ENCODE peak calls at places on chromosome 16, in five cellular contexts. C is naive thymus-derived CD4-positive, alpha-beta T cell; D is GM23338; M is hepatocyte; Y is OCI-LY7. K is an unnamed sample.

GRCh38 chr16:25888873-25889272 is 197.1 kb downstream of the HS3ST4 start:
- DNase-seq in D (no peak), C (no peak), M (no peak), Y (no peak), K (no peak)

GRCh38 chr16:2043980-2044451 is 3.6 kb downstream of the NTHL1 start:
- DNase-seq in D (no peak), M (no peak), Y (no peak), C (no peak), K (no peak)

GRCh38 chr16:31502981-31503380 is 5.2 kb downstream of the RUSF1 start:
- DNase-seq in C (no peak), Y (no peak), D (no peak), M (no peak), K (no peak)

GRCh38 chr16:68367034-68367433 is 56.2 kb downstream of the PRMT7 start:
- DNase-seq in M (peak; percentile 60), Y (peak; percentile 62), C (peak; percentile 38), D (peak; percentile 81), K (no peak)

GRCh38 chr16:19883296-19883951 is 1.2 kb downstream of the GPRC5B start:
- DNase-seq in M (peak; percentile 56), Y (no peak), D (peak; percentile 87), C (peak; percentile 18), K (no peak)

GRCh38 chr16:25692307-25692706 is 548 bp downstream of the HS3ST4 start:
- DNase-seq in M (peak; percentile 57), C (no peak), Y (no peak), D (peak; percentile 38), K (no peak)

GRCh38 chr16:76756951-76757350 is 434.0 kb upstream of the MON1B start:
- DNase-seq in C (no peak), M (no peak), D (no peak), Y (no peak), K (no peak)

GRCh38 chr16:63596716-63597115 is 1525.1 kb downstream of the CDH11 start:
- DNase-seq in M (no peak), C (no peak), Y (no peak), D (no peak), K (no peak)

GRCh38 chr16:3698941-3699340 is 18.4 kb downstream of the TRAP1 start:
- DNase-seq in Y (no peak), C (no peak), D (no peak), M (no peak), K (no peak)

GRCh38 chr16:68421076-68421475 is 27.2 kb downstream of the SMPD3 start:
- DNase-seq in C (no peak), Y (no peak), D (no peak), M (no peak), K (no peak)

GRCh38 chr16:78893340-78893739 is 707.2 kb downstream of the MAF start:
- DNase-seq in D (no peak), M (no peak), C (no peak), Y (no peak), K (no peak)

GRCh38 chr16:80997964-80998620 is 8.6 kb downstream of the CMC2 start:
- DNase-seq in C (no peak), Y (no peak), M (no peak), D (no peak), K (no peak)

GRCh38 chr16:88928405-88929375 is 48.3 kb downstream of the CBFA2T3 start:
- DNase-seq in C (no peak), M (no peak), D (no peak), Y (no peak), K (no peak)

GRCh38 chr16:53465606-53466290 is 31.5 kb downstream of the RBL2 start:
- DNase-seq in Y (no peak), D (no peak), C (no peak), M (peak; percentile 12), K (no peak)

GRCh38 chr16:85800321-85800669 is 800 bp downstream of the COX4I1 start:
- DNase-seq in Y (peak; percentile 13), D (peak; percentile 36), M (peak; percentile 68), C (no peak), K (no peak)

GRCh38 chr16:26598061-26598460 is 468.7 kb upstream of the C16orf82 start:
- DNase-seq in C (peak; percentile 24), D (no peak), Y (no peak), M (peak; percentile 10), K (no peak)

GRCh38 chr16:9115277-9115676 is 23.8 kb downstream of the HAPSTR1 start:
- DNase-seq in Y (no peak), D (no peak), M (no peak), C (no peak), K (no peak)

GRCh38 chr16:71347146-71347545 is 11.4 kb upstream of the CALB2 start:
- DNase-seq in C (no peak), M (no peak), D (no peak), Y (no peak), K (peak; percentile 43)

GRCh38 chr16:85870159-85870558 is 28.8 kb upstream of the IRF8 start:
- DNase-seq in D (peak; percentile 61), M (no peak), C (no peak), Y (no peak), K (no peak)

GRCh38 chr16:77299395-77299794 is 100.2 kb downstream of the SYCE1L start:
- DNase-seq in Y (peak; percentile 72), C (no peak), D (no peak), M (no peak), K (no peak)

GRCh38 chr16:88533945-88534641 is 36.1 kb upstream of the ZC3H18 start:
- DNase-seq in C (peak; percentile 77), D (peak; percentile 81), M (peak; percentile 82), Y (peak; percentile 87), K (no peak)

GRCh38 chr16:919658-920631 is 50.8 kb downstream of the LMF1 start:
- DNase-seq in C (no peak), Y (no peak), M (peak; percentile 44), D (no peak), K (no peak)

GRCh38 chr16:25817295-25817694 is 125.5 kb downstream of the HS3ST4 start:
- DNase-seq in Y (no peak), D (no peak), M (no peak), C (no peak), K (no peak)

GRCh38 chr16:27113341-27113841 is 46.7 kb downstream of the C16orf82 start:
- DNase-seq in Y (peak; percentile 81), C (no peak), M (no peak), D (no peak), K (no peak)

GRCh38 chr16:77359065-77359502 is 75.8 kb downstream of the ADAMTS18 start:
- DNase-seq in Y (no peak), M (peak; percentile 54), D (no peak), C (no peak), K (no peak)

GRCh38 chr16:77211880-77212735 is 12.9 kb downstream of the SYCE1L start:
- DNase-seq in D (peak; percentile 92), M (peak; percentile 87), Y (peak; percentile 67), C (peak; percentile 82), K (no peak)

GRCh38 chr16:66512589-66513404 is 37.1 kb downstream of the TK2 start:
- DNase-seq in C (no peak), D (no peak), M (no peak), Y (no peak), K (peak; percentile 68)

GRCh38 chr16:3113765-3114479 is 1.5 kb downstream of the ZNF205 start:
- DNase-seq in C (no peak), Y (no peak), D (no peak), M (no peak), K (no peak)

GRCh38 chr16:1378804-1379053 is 27.0 kb downstream of the GNPTG start:
- DNase-seq in D (no peak), M (no peak), Y (no peak), C (no peak), K (no peak)

GRCh38 chr16:85376292-85377095 is 236.6 kb upstream of the GSE1 start:
- DNase-seq in M (no peak), Y (no peak), C (no peak), D (no peak), K (no peak)

GRCh38 chr16:85453701-85454100 is 159.4 kb upstream of the GSE1 start:
- DNase-seq in C (no peak), Y (no peak), M (no peak), D (no peak), K (no peak)

GRCh38 chr16:81445143-81445922 is 725 bp downstream of the CMIP start:
- DNase-seq in M (peak; percentile 74), Y (peak; percentile 67), C (peak; percentile 28), D (peak; percentile 73), K (no peak)

GRCh38 chr16:72942021-72942420 is 105.9 kb downstream of the ZFHX3 start:
- DNase-seq in D (no peak), M (no peak), C (no peak), Y (no peak), K (no peak)

GRCh38 chr16:66224636-66225035 is 141.9 kb upstream of the CDH5 start:
- DNase-seq in M (no peak), C (no peak), Y (no peak), D (peak; percentile 8), K (no peak)

GRCh38 chr16:17222756-17223411 is 247.9 kb downstream of the XYLT1 start:
- DNase-seq in D (peak; percentile 34), C (no peak), Y (no peak), M (no peak), K (no peak)
- H3K27ac ChIP-seq in D (no peak overlapping the region), C (no peak overlapping the region), Y (no peak overlapping the region), M (no peak overlapping the region), K (no peak overlapping the region)

GRCh38 chr16:35134471-35134870 is 1675.1 kb downstream of the TP53TG3F start:
- DNase-seq in M (no peak), C (no peak), Y (no peak), D (no peak), K (no peak)
- H3K4me3 ChIP-seq in M (no peak overlapping the region), C (no peak overlapping the region), Y (no peak overlapping the region), D (no peak overlapping the region), K (no peak overlapping the region)

GRCh38 chr16:28878083-28878926 is at the start of gene ATP2A1:
- DNase-seq in Y (no peak), M (no peak), C (no peak), D (no peak), K (no peak)
- H3K27ac ChIP-seq in Y (peak within 1 kb of the TSS; percentile 64), M (no peak within 1 kb of the TSS), C (peak within 1 kb of the TSS; percentile 69), D (peak within 1 kb of the TSS; percentile 63), K (no peak within 1 kb of the TSS)

GRCh38 chr16:21646091-21646490 is 6.3 kb downstream of the IGSF6 start:
- DNase-seq in C (no peak), M (no peak), Y (no peak), D (no peak), K (no peak)
- H3K4me3 ChIP-seq in C (peak overlapping the region; percentile 57), M (no peak overlapping the region), Y (peak overlapping the region; percentile 58), D (no peak overlapping the region), K (peak overlapping the region; percentile 50)

GRCh38 chr16:50193594-50193993 is 40.5 kb downstream of the TENT4B start:
- DNase-seq in C (no peak), Y (no peak), M (no peak), D (no peak), K (no peak)

GRCh38 chr16:50195276-50195675 is 42.2 kb downstream of the TENT4B start:
- DNase-seq in D (no peak), M (no peak), Y (no peak), C (no peak), K (no peak)

GRCh38 chr16:50185005-50185505 is 31.9 kb downstream of the TENT4B start:
- DNase-seq in D (no peak), M (peak; percentile 53), C (no peak), Y (no peak), K (no peak)

GRCh38 chr16:50188619-50189136 is 35.6 kb downstream of the TENT4B start:
- DNase-seq in C (no peak), Y (no peak), M (no peak), D (no peak), K (no peak)

GRCh38 chr16:50190292-50190691 is 37.2 kb downstream of the TENT4B start:
- DNase-seq in Y (no peak), M (no peak), C (no peak), D (no peak), K (no peak)
- H3K27ac ChIP-seq in Y (no peak overlapping the region), M (no peak overlapping the region), C (no peak overlapping the region), D (no peak overlapping the region), K (no peak overlapping the region)

K was measured in coronary artery.